ENCODE peak calls at places on chromosomes 11 and 22, in four cellular contexts. T, P, A and U are unnamed samples.
A peak's percentile ranks its signal among the peaks of the same experiment; 100 is the strongest.

GRCh38 chr11:113874096-113874919 is 1.1 kb downstream of the USP28 start:
- DNase-seq in T (peak; percentile 27), P (no peak), A (peak; percentile 35), U (no peak)

GRCh38 chr11:12150831-12151382 is 40.5 kb downstream of the MICAL2 start:
- DNase-seq in T (peak; percentile 87), P (no peak), A (peak; percentile 81), U (peak; percentile 53)

GRCh38 chr22:47918936-47919505 is 1156.6 kb downstream of the TBC1D22A start:
- DNase-seq in T (no peak), P (no peak), A (no peak), U (no peak)

GRCh38 chr11:112024178-112024777 is 930 bp upstream of the DLAT start:
- DNase-seq in T (peak; percentile 31), P (no peak), A (peak; percentile 14), U (no peak)

GRCh38 chr11:79670846-79671245 is 230.0 kb upstream of the TENM4 start:
- DNase-seq in T (no peak), P (no peak), A (no peak), U (no peak)

GRCh38 chr11:57475191-57475590 is 14.9 kb downstream of the RTN4RL2 start:
- DNase-seq in T (no peak), P (no peak), A (no peak), U (peak; percentile 38)

GRCh38 chr11:55967914-55968313 is 1.8 kb downstream of the OR10AG1 start:
- DNase-seq in T (no peak), P (no peak), A (no peak), U (no peak)

GRCh38 chr11:97996762-97997161 is 1024.0 kb upstream of the CNTN5 start:
- DNase-seq in T (no peak), P (no peak), A (no peak), U (no peak)

GRCh38 chr22:33038131-33038772 is 19.9 kb downstream of the SYN3 start:
- DNase-seq in T (peak; percentile 5), P (no peak), A (no peak), U (peak; percentile 11)

GRCh38 chr11:107757661-107758060 is 45.8 kb upstream of the SLN start:
- DNase-seq in T (no peak), P (no peak), A (no peak), U (no peak)
- TF ChIP-seq CTCF in T (peak; percentile 34), P (no peak), A (peak; percentile 9), U (peak; percentile 11)

DNA sequence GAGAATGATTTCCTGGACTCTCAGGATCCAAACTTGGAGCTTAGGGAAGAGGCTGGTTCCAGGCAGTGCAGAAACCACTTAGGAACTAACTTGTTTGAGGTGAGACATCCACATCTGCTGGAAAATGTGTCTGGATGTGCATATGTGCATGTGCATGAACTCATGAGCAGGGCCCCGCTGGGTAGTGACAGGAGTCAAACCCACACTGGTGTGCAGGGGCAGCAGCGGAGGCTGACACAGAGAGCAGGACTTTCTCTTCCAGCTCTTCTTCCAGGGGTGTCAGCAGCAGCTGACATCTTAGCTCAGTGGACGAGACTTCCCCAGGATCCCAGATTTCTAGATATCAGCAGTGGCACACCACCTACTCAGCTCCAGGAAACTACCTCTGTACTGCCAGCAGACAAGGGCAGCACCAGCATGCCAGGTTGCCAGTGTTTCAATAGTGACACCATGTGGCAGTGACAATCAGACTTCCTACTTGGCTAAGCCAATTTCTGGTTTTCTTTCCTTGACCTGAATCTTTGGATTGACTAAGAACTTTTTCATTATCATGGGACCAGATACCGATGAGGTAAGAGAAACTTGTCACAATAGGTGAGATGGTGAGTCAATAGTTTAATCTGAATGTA is 227.5 kb upstream of the ZC3H12C start:
- DNase-seq in T (no peak), P (no peak), A (no peak), U (no peak)
- TF ChIP-seq CTCF in T (no peak), P (no peak), A (no peak), U (no peak)

GRCh38 chr11:1805525-1805924 is 29.3 kb upstream of the SYT8 start:
- DNase-seq in T (no peak), P (peak; percentile 47), A (no peak), U (no peak)

GRCh38 chr11:1810761-1811160 is 24.0 kb upstream of the SYT8 start:
- DNase-seq in T (no peak), P (peak; percentile 54), A (no peak), U (no peak)

GRCh38 chr11:1803246-1803645 is 31.5 kb upstream of the SYT8 start:
- DNase-seq in T (no peak), P (peak; percentile 67), A (no peak), U (no peak)

GRCh38 chr11:1812274-1812673 is 22.5 kb upstream of the SYT8 start:
- DNase-seq in T (no peak), P (peak; percentile 38), A (no peak), U (no peak)

GRCh38 chr11:1807628-1807995 is 27.2 kb upstream of the SYT8 start:
- DNase-seq in T (no peak), P (peak; percentile 22), A (no peak), U (no peak)
- TF ChIP-seq CTCF in T (peak; percentile 10), P (no peak), A (no peak), U (no peak)

DNA sequence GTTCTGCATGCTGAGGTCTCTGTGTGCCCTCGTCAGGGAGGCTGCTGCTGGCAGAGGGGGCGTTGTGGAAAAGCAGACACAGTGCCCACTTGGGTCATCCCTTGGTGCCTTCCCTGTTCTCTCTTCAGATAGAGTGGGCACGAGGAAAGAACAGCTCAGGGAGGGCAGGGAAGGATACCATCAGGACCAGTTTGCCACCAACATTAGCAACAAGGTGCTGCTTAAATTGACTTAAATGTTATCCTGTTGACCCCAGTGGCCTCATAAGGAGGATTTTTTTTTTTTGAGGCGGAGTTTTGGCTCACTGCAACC is 91.2 kb downstream of the BCR start:
- DNase-seq in T (no peak), P (no peak), A (no peak), U (no peak)
- TF ChIP-seq CTCF in T (no peak), P (no peak), A (no peak), U (no peak)

DNA sequence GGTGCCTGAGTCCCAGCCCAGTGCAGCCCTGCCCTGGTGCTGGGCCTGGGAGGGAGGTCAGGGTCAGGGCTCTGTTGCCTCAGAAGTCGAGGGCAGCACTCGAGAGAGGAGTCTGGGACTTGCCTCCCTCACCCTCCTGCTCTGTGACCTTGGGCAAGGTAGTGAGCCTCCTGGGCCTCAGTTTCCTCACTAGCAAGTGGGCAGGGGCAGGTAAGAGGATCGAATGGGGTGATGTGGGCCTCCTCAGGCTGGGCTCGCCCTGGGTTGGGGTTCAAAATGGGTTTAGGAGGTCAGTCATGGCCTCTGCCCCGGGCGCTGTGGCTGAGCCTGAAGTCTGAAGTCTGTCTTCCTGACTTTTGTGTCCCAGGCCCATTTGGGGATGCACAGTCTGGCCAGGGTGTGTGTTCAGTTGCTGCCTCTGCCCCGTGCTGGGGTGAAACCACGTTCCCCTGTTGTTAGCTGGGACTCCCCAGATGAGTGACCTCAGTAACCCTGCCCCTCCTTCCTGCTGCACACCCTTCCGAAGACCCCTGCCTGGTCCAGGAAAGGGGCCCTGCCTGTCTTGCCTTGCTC is 40.9 kb upstream of the CELSR1 start:
- DNase-seq in T (no peak), P (no peak), A (no peak), U (no peak)
- TF ChIP-seq CTCF in T (no peak), P (no peak), A (no peak), U (no peak)

GRCh38 chr22:25765016-25765367 is 23.0 kb downstream of the MYO18B start:
- DNase-seq in T (no peak), P (no peak), A (no peak), U (no peak)

GRCh38 chr22:25763239-25763777 is 21.3 kb downstream of the MYO18B start:
- DNase-seq in T (no peak), P (no peak), A (no peak), U (no peak)

GRCh38 chr22:25765801-25766200 is 23.8 kb downstream of the MYO18B start:
- DNase-seq in T (no peak), P (no peak), A (no peak), U (no peak)

GRCh38 chr22:25766418-25766817 is 24.4 kb downstream of the MYO18B start:
- DNase-seq in T (no peak), P (no peak), A (no peak), U (no peak)

DNA sequence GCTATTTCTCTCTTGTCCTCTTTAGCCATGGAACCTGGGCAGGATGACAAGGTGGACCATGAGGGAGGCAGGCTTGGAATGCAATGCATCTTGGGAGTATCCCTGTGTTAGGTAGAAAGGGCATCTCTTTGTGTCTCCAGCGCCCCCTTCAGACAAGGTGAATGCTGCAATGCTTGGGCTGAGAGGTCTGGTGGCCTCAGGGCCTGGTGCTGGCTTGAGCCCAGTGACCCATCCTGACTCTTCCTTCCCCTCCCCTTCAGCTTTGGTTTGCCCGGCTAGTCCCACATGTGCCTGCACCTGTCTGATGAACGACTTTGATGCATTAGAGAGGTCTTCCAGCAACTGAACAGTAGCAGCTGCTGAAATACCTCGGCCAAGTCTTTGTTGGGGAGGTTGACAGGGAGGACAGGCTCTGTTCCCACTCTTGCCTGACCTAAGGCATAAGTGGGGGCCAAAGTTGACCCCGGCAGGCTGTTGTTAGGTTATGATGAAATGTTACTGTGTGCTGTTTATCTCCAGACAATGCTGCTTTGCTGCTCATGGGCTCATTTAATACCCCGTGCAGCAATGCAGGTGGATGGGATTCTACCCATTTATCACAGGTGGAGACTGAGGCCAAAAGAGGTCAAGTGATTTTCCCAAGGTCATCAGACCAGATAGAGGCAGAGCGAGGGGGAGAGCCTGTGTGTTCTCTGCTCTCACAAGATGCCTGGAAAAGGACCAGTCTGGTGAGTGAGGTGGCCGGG is 22.5 kb downstream of the MYO18B start:
- DNase-seq in T (no peak), P (no peak), A (no peak), U (no peak)
- TF ChIP-seq CTCF in T (no peak), P (no peak), A (no peak), U (no peak)